ENCODE peak calls at places on chromosomes 11 and 22, in four cellular contexts. C is colonic mucosa, W is GM23248, Y is HCT116. E is an unnamed sample.

GRCh38 chr11:13966486-13966885 is 4.0 kb downstream of the SPON1 start:
- DNase-seq in Y (no peak), C (no peak), W (no peak), E (no peak)

GRCh38 chr11:116215471-116216113 is 557.2 kb downstream of the BUD13 start:
- DNase-seq in C (no peak), Y (no peak), W (no peak), E (no peak)

GRCh38 chr11:128941573-128942271 is 949 bp downstream of the TP53AIP1 start:
- DNase-seq in Y (no peak), W (no peak), C (no peak), E (no peak)

GRCh38 chr11:116890193-116890592 is 52.8 kb upstream of the APOA1 start:
- DNase-seq in C (no peak), Y (no peak), W (no peak), E (peak; percentile 60)

GRCh38 chr22:24450600-24450999 is 23.2 kb downstream of the ADORA2A start:
- DNase-seq in W (no peak), C (no peak), Y (no peak), E (no peak)

GRCh38 chr11:97289823-97290222 is 900.0 kb downstream of the JRKL start:
- DNase-seq in C (no peak), Y (no peak), W (no peak), E (no peak)

GRCh38 chr22:30511903-30512302 is 6.4 kb upstream of the SEC14L4 start:
- DNase-seq in W (no peak), C (no peak), Y (no peak), E (no peak)

GRCh38 chr11:35304393-35304790 is 115.0 kb downstream of the SLC1A2 start:
- DNase-seq in Y (no peak), C (no peak), W (peak; percentile 88), E (peak; percentile 88)

GRCh38 chr11:36257351-36257750 is 31.9 kb downstream of the COMMD9 start:
- DNase-seq in W (no peak), Y (no peak), C (no peak), E (peak; percentile 54)

GRCh38 chr11:120819003-120819402 is 204.9 kb upstream of the TBCEL start:
- DNase-seq in C (no peak), Y (no peak), W (no peak), E (no peak)

GRCh38 chr11:62125316-62125715 is 1.5 kb downstream of the INCENP start:
- DNase-seq in Y (no peak), W (peak; percentile 11), C (no peak), E (no peak)

GRCh38 chr11:75743711-75744563 is 24.6 kb upstream of the DGAT2 start:
- DNase-seq in Y (no peak), W (no peak), C (no peak), E (no peak)

GRCh38 chr22:23042179-23042578 is 28.1 kb upstream of the GNAZ start:
- DNase-seq in C (no peak), W (no peak), Y (no peak), E (no peak)

GRCh38 chr11:45017329-45017728 is 66.6 kb upstream of the TP53I11 start:
- DNase-seq in W (no peak), C (no peak), Y (no peak), E (no peak)

GRCh38 chr11:59706518-59707285 is 6.9 kb downstream of the OR10V1 start:
- DNase-seq in Y (peak; percentile 50), W (peak; percentile 68), C (peak; percentile 72), E (peak; percentile 88)

GRCh38 chr11:122755941-122756340 is 82.4 kb upstream of the CRTAM start:
- DNase-seq in W (no peak), Y (no peak), C (no peak), E (no peak)

GRCh38 chr11:92826136-92826535 is 143.3 kb upstream of the MTNR1B start:
- DNase-seq in Y (no peak), C (no peak), W (peak; percentile 31), E (peak; percentile 64)

GRCh38 chr11:78256962-78257361 is 68.2 kb downstream of the USP35 start:
- DNase-seq in C (peak; percentile 84), Y (no peak), W (peak; percentile 91), E (peak; percentile 92)

GRCh38 chr11:60914620-60915249 is 777 bp downstream of the TMEM109 start:
- DNase-seq in Y (no peak), W (peak; percentile 68), C (peak; percentile 52), E (peak; percentile 34)

GRCh38 chr11:135027461-135027860 is 615.4 kb upstream of the B3GAT1 start:
- DNase-seq in C (no peak), Y (no peak), W (peak; percentile 44), E (peak; percentile 31)

GRCh38 chr22:42613869-42614268 is 814 bp downstream of the POLDIP3 start:
- DNase-seq in C (no peak), Y (no peak), W (peak; percentile 72), E (no peak)

GRCh38 chr11:8709002-8709672 is 26.5 kb downstream of the RPL27A start:
- DNase-seq in W (peak; percentile 58), Y (no peak), C (peak; percentile 61), E (peak; percentile 95)

DNA sequence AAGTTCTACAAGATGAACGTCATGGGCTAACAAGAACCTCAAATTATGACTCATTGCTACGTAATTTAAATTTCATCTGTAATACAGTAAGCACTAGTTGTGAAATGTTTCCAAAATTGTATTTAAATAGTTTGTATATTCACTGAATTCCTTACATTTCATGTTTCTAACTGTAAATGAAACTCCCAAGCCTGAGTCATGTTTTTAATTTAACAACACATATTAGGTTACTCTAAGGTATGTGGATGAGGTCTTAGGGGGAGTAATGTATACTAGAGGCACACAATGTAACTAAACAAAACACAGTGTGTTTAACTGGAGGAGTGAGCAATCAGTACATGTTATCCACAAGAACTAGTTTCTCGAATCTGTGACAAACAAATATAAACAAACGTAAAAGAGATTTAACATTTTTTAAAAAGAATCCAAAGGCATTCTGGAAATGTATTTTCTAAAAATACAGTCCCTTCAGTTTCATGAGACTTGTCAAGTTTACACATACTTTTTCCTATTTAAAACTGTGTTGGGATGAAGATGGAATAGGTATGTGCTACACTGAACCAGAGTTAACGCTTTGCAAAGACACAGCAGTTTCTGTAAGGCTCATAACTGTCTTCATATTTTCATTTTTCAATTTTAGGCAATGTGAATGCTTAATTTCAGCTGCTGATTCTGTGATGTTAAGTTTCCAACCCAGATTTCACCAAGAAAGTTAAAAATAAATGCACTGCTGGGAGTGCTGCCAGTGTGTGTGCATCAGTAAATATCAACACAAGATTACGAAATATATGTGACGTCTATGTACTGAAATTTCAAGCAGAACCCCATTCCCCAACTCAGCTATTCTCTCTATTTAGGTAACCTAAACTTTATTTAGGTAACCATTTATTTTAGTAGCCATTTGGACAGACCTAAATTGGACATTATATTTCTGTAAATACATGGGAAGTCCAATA is 52.6 kb downstream of the PITPNB start:
- DNase-seq in W (peak; percentile 95), C (no peak), Y (no peak), E (peak; percentile 99)
- H3K9ac ChIP-seq in W (peak overlapping the region; percentile 78), C (no peak overlapping the region), Y (no peak overlapping the region), E (peak overlapping the region; percentile 81)

GRCh38 chr11:83294208-83294607 is 8.0 kb upstream of the CCDC90B start:
- DNase-seq in Y (no peak), C (no peak), W (no peak), E (no peak)

GRCh38 chr11:83292709-83293435 is 6.7 kb upstream of the CCDC90B start:
- DNase-seq in Y (peak; percentile 39), W (peak; percentile 93), C (peak; percentile 22), E (peak; percentile 73)

GRCh38 chr11:83287631-83288030 is 1.5 kb upstream of the CCDC90B start:
- DNase-seq in C (no peak), Y (no peak), W (no peak), E (no peak)

DNA sequence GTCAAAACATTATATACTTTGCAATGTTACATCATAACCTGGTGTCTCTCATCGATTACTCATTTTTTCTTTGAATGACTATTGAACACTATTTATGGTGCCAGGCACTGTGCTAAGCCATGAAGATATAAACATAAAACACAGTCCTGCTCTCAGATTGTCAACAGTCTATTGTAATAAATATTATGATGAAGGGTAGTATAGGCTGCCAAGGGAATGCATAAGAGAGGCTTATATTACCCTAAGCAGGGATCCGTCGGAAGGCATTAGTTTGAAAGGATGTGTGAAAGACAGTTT is 7.2 kb upstream of the CCDC90B start:
- DNase-seq in W (no peak), Y (no peak), C (no peak), E (no peak)
- H3K9ac ChIP-seq in W (no peak overlapping the region), Y (no peak overlapping the region), C (no peak overlapping the region), E (no peak overlapping the region)

DNA sequence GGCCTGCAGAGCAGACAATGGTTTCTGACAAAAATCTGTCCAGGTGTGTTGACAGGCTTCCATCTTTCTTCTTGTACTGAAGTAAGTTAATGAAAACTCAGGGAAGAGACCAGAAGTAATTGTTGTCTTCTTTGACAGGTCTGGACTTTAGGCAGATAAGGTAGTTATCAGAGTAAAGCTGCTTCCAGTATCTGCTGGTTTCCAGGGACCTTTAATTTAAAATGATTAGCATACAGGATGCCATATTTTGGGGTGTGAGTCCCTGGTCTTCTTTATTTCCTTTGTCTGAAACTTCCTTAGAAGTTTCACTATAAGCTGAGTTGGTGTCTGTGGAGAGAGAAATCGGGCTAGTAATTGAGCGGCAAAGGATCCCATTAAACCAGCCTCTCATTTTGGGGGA is 1.5 kb downstream of the TMX2 start:
- DNase-seq in Y (no peak), W (no peak), C (no peak), E (no peak)
- H3K9ac ChIP-seq in Y (peak overlapping the region; percentile 98), W (peak overlapping the region; percentile 96), C (no peak overlapping the region), E (no peak overlapping the region)

DNA sequence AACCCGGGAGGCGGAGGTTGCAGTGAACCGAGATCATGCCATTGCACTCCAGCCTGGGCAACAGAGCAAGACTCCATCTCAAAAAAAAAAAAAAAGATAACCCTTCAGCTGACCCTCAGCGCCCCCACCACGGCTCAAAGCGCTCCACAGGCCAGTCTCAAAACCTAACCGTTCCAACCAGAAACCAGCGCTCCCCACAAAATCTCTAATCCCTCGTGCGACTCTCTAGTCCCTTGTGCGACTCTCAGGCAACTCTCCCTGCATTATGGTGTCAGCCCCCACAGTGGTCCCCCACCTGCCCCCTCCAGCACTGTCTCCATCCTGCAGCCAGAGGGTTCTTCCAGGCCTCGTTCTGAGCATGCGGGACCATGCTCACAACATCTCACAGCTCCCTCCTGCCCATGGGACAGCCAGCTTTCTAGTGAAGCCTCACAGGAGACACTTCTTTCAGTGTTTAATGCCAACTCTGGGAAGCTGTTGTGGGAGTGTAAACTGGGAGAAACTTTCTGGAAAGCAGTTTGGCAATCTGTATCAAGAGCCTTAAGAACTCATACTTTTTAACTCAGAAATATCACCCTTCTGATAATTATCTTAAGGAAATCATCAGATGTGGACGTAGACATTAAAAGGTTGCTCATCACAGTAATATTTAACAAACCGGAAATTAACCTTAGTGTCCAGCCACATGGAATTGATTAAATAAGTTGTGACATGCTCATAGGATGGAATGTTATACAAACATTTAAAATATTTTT is 4.2 kb upstream of the RASGRP2 start:
- DNase-seq in Y (no peak), C (no peak), W (peak; percentile 80), E (peak; percentile 66)
- H3K9ac ChIP-seq in Y (no peak overlapping the region), C (no peak overlapping the region), W (no peak overlapping the region), E (no peak overlapping the region)

DNA sequence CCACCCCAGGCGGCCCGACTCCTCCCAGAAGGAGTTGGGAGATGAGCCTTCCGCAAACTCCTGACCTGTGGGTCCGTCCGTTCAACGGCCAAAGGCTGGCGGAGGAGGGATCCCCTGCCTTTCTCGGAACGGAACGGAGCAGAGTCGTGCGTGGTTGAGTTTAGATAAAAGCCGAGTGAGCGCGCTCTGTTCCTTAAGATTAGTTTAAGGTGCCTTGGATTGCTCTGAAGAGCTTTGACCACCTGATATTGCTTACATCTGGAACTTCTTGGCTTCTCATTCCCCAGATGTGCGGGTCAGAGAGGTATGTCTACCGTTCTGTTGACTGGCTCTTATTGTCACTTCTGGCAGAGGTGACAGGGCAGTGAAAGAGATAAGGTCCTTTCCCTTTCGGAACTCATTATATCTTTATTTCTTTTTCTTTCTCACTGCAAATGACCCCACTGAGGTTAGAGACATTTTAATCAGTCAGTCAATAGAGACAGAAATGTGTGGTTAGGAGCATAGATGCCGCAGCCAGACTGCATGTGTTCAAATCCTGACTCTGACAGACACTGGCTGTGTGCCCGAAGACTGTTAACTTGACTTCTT is at the start of gene TRIM6:
- DNase-seq in C (peak; percentile 54), Y (no peak), W (peak; percentile 66), E (peak; percentile 35)
- H3K9ac ChIP-seq in C (peak within 1 kb of the TSS; percentile 41), Y (peak within 1 kb of the TSS; percentile 61), W (peak within 1 kb of the TSS; percentile 78), E (peak within 1 kb of the TSS; percentile 58)